ENCODE peak calls at places on chromosomes 6 and 20, in nine cellular contexts. O is A549, N is lower leg skin, F is transverse colon, K is sigmoid colon, S is tibial nerve, I is heart left ventricle, Q is K562, T is Peyer's patch. U is an unnamed sample.

GRCh38 chr6:13641315-13641714 is 26.2 kb downstream of the NOL7 start:
- DNase-seq in T (no peak), O (no peak), I (no peak), N (no peak), S (no peak), K (no peak), Q (no peak), F (no peak), U (no peak)

GRCh38 chr6:53066059-53066406 is 829 bp downstream of the FBXO9 start:
- DNase-seq in Q (peak; percentile 18), F (peak; percentile 52), O (peak; percentile 15), N (peak; percentile 31), S (no peak), I (peak; percentile 58), K (peak; percentile 78), T (peak; percentile 47), U (peak; percentile 87)

GRCh38 chr6:134249759-134250602 is 67.9 kb downstream of the SGK1 start:
- DNase-seq in I (no peak), K (no peak), Q (no peak), S (no peak), O (no peak), T (no peak), N (no peak), F (no peak), U (peak; percentile 36)

GRCh38 chr6:143822584-143823024 is 20.5 kb upstream of the LTV1 start:
- DNase-seq in S (no peak), K (no peak), O (no peak), N (no peak), I (no peak), Q (no peak), T (no peak), F (no peak), U (no peak)

GRCh38 chr6:71279321-71279720 is 9.3 kb upstream of the OGFRL1 start:
- DNase-seq in O (no peak), T (no peak), N (no peak), S (no peak), I (no peak), Q (no peak), F (no peak), K (no peak), U (no peak)

GRCh38 chr6:134911532-134911931 is 38.4 kb downstream of the ALDH8A1 start:
- DNase-seq in O (no peak), S (no peak), K (no peak), I (no peak), F (no peak), N (no peak), T (no peak), Q (no peak), U (no peak)

GRCh38 chr6:89139509-89140346 is 6.1 kb upstream of the PM20D2 start:
- DNase-seq in O (no peak), S (no peak), I (no peak), T (no peak), N (no peak), Q (no peak), F (no peak), K (no peak), U (no peak)

GRCh38 chr6:168165373-168165772 is 86.4 kb upstream of the FRMD1 start:
- DNase-seq in F (no peak), O (no peak), I (no peak), S (no peak), Q (no peak), T (no peak), N (no peak), K (no peak), U (no peak)

GRCh38 chr6:53887318-53887717 is 92.5 kb downstream of the LRRC1 start:
- DNase-seq in Q (no peak), I (no peak), T (no peak), N (no peak), O (no peak), K (no peak), F (no peak), S (no peak), U (no peak)

GRCh38 chr6:157227202-157228166 is 95.8 kb downstream of the TMEM242 start:
- DNase-seq in N (no peak), Q (peak; percentile 62), T (no peak), S (no peak), F (no peak), I (no peak), O (peak; percentile 27), K (peak; percentile 40), U (peak; percentile 17)

DNA sequence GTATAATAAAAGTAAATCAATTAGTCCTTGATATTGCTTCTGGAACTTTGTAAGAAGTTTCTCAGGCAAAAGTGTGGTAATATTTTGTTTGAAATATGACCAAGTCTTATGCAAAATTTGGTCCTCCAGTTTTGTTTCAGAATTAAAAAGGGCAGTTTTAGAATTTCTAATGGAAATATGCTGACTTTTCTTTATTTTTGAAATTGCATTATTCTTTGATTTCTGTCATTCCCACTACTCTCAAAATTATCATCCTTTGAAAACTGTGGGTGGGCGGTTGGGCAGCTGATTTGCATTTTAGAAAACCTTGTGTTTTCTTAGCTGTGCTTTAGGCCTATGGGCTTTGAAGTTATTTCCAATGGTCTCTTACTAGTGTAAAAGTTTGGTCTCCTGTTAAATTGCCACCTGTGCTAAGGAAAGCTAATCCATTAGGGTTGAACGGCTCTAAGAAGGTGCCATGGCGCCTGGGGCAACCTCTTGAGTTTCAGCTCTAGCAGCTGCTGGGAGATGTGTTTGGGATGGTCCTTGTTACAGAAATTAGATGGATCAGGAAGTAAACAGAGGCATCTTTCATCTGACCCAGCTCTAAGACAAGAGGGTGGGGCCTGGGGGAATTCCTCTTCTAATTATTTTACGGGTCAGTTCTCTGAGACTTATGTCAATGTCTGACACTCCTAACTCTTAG is 880.8 kb upstream of the SLC35B3 start:
- DNase-seq in Q (no peak), F (no peak), T (no peak), K (no peak), I (no peak), O (no peak), N (no peak), S (no peak), U (no peak)
- TF ChIP-seq POLR2A in Q (no peak), F (no peak), T (no peak), K (no peak), I (no peak), O (no peak), N (no peak), S (no peak), U (no peak)

DNA sequence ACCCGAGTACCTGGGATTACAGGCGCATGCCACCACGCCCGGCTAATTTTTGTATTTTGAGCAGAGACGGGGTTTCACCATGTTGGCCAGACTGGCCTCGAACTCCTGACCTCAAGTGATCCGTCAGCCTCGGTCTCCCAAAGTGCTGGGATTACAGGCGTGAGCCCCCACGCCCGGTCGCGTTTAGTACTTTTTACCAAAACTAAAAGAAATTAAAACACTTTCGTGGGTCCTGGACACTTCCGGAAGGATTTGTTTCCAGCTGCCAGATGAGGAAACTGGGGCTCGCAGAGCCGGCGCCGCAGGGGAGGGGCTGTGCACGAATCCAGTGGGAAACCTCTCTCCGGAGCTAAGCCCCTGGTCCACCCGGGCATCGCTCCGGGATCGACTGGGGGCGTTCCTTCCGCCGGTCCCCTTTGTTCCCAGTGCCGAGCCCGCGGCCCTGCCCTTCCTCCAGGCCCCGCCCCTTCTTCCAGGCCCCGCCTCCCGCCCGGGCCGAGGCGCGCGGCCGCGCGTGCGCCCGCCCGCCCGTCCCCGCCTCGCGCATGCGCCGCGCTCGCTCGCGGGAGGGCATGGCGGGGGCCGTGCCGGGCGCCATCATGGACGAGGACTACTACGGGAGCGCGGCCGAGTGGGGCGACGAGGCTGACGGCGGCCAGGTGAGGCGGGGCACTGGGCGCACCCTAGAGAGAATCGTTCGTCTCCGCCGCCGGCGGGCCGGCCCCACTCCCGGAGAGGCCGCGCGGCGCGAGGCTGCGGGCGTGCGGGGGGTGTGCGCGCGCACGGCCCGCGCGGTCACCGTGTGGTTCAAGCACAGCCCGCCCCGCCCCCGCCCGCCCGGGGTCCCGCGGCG is at the start of gene NELFCD:
- DNase-seq in O (peak; percentile 95), F (peak; percentile 93), N (peak; percentile 79), Q (peak; percentile 99), I (peak; percentile 91), S (peak; percentile 80), T (peak; percentile 86), K (peak; percentile 92), U (peak; percentile 95)
- TF ChIP-seq POLR2A in O (peak; percentile 64), F (peak; percentile 52), N (no peak), Q (peak; percentile 77), I (no peak), S (peak; percentile 51), T (peak; percentile 36), K (no peak), U (peak; percentile 48)

GRCh38 chr6:44256291-44257006 is 879 bp downstream of the SLC35B2 start:
- DNase-seq in K (no peak), T (no peak), I (no peak), N (no peak), S (no peak), Q (no peak), F (peak; percentile 38), O (peak; percentile 19), U (peak; percentile 50)

GRCh38 chr6:44258325-44258863 is 1.1 kb upstream of the SLC35B2 start:
- DNase-seq in N (no peak), K (no peak), T (no peak), S (no peak), Q (no peak), I (no peak), F (no peak), O (no peak), U (no peak)

GRCh38 chr6:44257753-44258324 is 511 bp upstream of the SLC35B2 start:
- DNase-seq in I (no peak), K (no peak), F (no peak), T (peak; percentile 56), S (no peak), O (no peak), Q (no peak), N (no peak), U (no peak)

GRCh38 chr6:44255848-44256247 is 1.5 kb downstream of the SLC35B2 start:
- DNase-seq in I (no peak), K (no peak), S (no peak), Q (no peak), N (no peak), T (no peak), O (peak; percentile 21), F (no peak), U (peak; percentile 43)

DNA sequence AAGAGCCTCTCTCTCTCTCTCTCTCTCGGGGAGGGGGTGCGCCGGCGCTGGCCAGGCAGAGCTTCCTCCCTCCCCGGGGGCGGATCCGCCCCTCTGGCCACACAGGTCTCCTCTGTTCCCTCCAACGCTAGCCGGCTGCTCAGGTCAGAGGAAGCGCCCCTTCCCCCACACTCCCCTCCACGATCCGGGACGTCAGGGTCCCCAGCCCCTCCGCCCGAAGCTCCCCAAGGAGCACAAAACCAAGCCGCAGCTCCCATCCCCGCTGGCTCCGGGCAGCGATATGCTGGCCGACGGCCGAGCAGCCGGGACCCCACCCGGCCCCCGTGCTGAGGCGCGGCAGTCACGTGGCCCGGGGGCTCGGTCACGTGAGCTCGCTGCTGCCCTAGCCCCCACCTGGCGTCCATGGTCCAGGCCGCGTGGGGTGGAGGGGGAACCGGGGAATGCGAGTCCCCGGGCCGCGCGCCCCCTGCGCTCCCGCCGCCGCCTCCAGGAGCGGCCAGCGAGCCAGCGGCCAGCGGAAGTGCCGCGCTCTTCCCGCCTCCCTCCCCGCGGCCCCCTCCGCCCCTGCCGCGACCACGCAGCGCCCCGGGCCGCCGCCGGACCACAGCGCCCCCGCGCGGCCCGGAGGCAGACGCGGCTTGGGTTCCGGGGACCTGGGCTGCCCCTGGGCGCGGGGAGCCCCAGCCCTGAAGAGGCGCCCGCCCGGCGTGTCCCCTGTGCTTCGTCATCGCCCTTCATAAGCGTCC is at the start of gene SLC35B2:
- DNase-seq in K (peak; percentile 84), S (peak; percentile 54), I (peak; percentile 77), Q (peak; percentile 93), F (peak; percentile 70), N (peak; percentile 48), T (peak; percentile 64), O (peak; percentile 48), U (peak; percentile 89)
- TF ChIP-seq POLR2A in K (no peak), S (peak; percentile 56), I (no peak), Q (peak; percentile 75), F (peak; percentile 68), N (no peak), T (peak; percentile 37), O (peak; percentile 51), U (peak; percentile 65)

GRCh38 chr6:84492246-84493135 is 265.0 kb upstream of the CEP162 start:
- DNase-seq in I (no peak), Q (no peak), K (no peak), N (no peak), T (no peak), F (no peak), O (no peak), S (no peak), U (no peak)
- TF ChIP-seq POLR2A in I (no peak), Q (no peak), K (no peak), N (no peak), T (no peak), F (no peak), O (no peak), S (no peak), U (no peak)

U was measured in erythroblast.